ENCODE peak calls at places on chromosomes 12 and 14, in ten cellular contexts. One of them, this sample, is unnamed.

GRCh38 chr14:77746064-77746463 is 14.9 kb downstream of the SNW1 start:
- DNase-seq in bronchial epithelial cell: no peak
- DNase-seq in D341Med: no peak
- DNase-seq in mesothelial cell of epicardium: no peak
- DNase-seq in germinal center: no peak
- DNase-seq in mucosa of gallbladder: no peak
- DNase-seq in BJ: no peak
- DNase-seq in activated naive CD8-positive, alpha-beta T cell treated with anti-CD3 and anti-CD28 coated beads, Interleukin-2, amount 50 U/mL, for 24 hours: no peak
- DNase-seq in left cardiac atrium: no peak
- DNase-seq in NAMALWA: no peak
- DNase-seq in this sample: no peak

GRCh38 chr14:58736606-58737005 is 98.8 kb downstream of the DACT1 start:
- DNase-seq in bronchial epithelial cell: no peak
- DNase-seq in D341Med: no peak
- DNase-seq in mesothelial cell of epicardium: no peak
- DNase-seq in germinal center: no peak
- DNase-seq in mucosa of gallbladder: no peak
- DNase-seq in BJ: no peak
- DNase-seq in activated naive CD8-positive, alpha-beta T cell treated with anti-CD3 and anti-CD28 coated beads, Interleukin-2, amount 50 U/mL, for 24 hours: no peak
- DNase-seq in left cardiac atrium: no peak
- DNase-seq in NAMALWA: no peak
- DNase-seq in this sample: no peak

GRCh38 chr12:116520801-116521471 is 38.2 kb upstream of the MAP1LC3B2 start:
- DNase-seq in bronchial epithelial cell: no peak
- DNase-seq in D341Med: no peak
- DNase-seq in mesothelial cell of epicardium: no peak
- DNase-seq in germinal center: no peak
- DNase-seq in mucosa of gallbladder: no peak
- DNase-seq in BJ: no peak
- DNase-seq in activated naive CD8-positive, alpha-beta T cell treated with anti-CD3 and anti-CD28 coated beads, Interleukin-2, amount 50 U/mL, for 24 hours: no peak
- DNase-seq in left cardiac atrium: no peak
- DNase-seq in NAMALWA: no peak
- DNase-seq in this sample: no peak

GRCh38 chr14:55129086-55129427 is at the start of gene LGALS3:
- DNase-seq in bronchial epithelial cell: peak
- DNase-seq in D341Med: no peak
- DNase-seq in mesothelial cell of epicardium: peak
- DNase-seq in germinal center: no peak
- DNase-seq in mucosa of gallbladder: peak
- DNase-seq in BJ: no peak
- DNase-seq in activated naive CD8-positive, alpha-beta T cell treated with anti-CD3 and anti-CD28 coated beads, Interleukin-2, amount 50 U/mL, for 24 hours: peak
- DNase-seq in left cardiac atrium: peak
- DNase-seq in NAMALWA: no peak
- DNase-seq in this sample: no peak

GRCh38 chr12:65518771-65519170 is 240.3 kb downstream of the MSRB3 start:
- DNase-seq in bronchial epithelial cell: peak
- DNase-seq in D341Med: no peak
- DNase-seq in mesothelial cell of epicardium: no peak
- DNase-seq in germinal center: no peak
- DNase-seq in mucosa of gallbladder: no peak
- DNase-seq in BJ: no peak
- DNase-seq in activated naive CD8-positive, alpha-beta T cell treated with anti-CD3 and anti-CD28 coated beads, Interleukin-2, amount 50 U/mL, for 24 hours: no peak
- DNase-seq in left cardiac atrium: no peak
- DNase-seq in NAMALWA: no peak
- DNase-seq in this sample: no peak

GRCh38 chr14:55671641-55672040 is 91.6 kb downstream of the KTN1 start:
- DNase-seq in bronchial epithelial cell: no peak
- DNase-seq in D341Med: no peak
- DNase-seq in mesothelial cell of epicardium: no peak
- DNase-seq in germinal center: no peak
- DNase-seq in mucosa of gallbladder: no peak
- DNase-seq in BJ: no peak
- DNase-seq in activated naive CD8-positive, alpha-beta T cell treated with anti-CD3 and anti-CD28 coated beads, Interleukin-2, amount 50 U/mL, for 24 hours: no peak
- DNase-seq in left cardiac atrium: no peak
- DNase-seq in NAMALWA: no peak
- DNase-seq in this sample: no peak

GRCh38 chr12:89192419-89192818 is 159.9 kb downstream of the DUSP6 start:
- DNase-seq in bronchial epithelial cell: peak
- DNase-seq in D341Med: no peak
- DNase-seq in mesothelial cell of epicardium: no peak
- DNase-seq in germinal center: no peak
- DNase-seq in mucosa of gallbladder: no peak
- DNase-seq in BJ: no peak
- DNase-seq in activated naive CD8-positive, alpha-beta T cell treated with anti-CD3 and anti-CD28 coated beads, Interleukin-2, amount 50 U/mL, for 24 hours: no peak
- DNase-seq in left cardiac atrium: no peak
- DNase-seq in NAMALWA: no peak
- DNase-seq in this sample: no peak

GRCh38 chr14:100065942-100066574 is 836 bp downstream of the EVL start:
- DNase-seq in bronchial epithelial cell: no peak
- DNase-seq in D341Med: no peak
- DNase-seq in mesothelial cell of epicardium: no peak
- DNase-seq in germinal center: no peak
- DNase-seq in mucosa of gallbladder: peak
- DNase-seq in BJ: no peak
- DNase-seq in activated naive CD8-positive, alpha-beta T cell treated with anti-CD3 and anti-CD28 coated beads, Interleukin-2, amount 50 U/mL, for 24 hours: peak
- DNase-seq in left cardiac atrium: no peak
- DNase-seq in NAMALWA: peak
- DNase-seq in this sample: no peak

GRCh38 chr14:78316058-78316457 is 145.9 kb downstream of the NRXN3 start:
- DNase-seq in bronchial epithelial cell: no peak
- DNase-seq in D341Med: peak
- DNase-seq in mesothelial cell of epicardium: no peak
- DNase-seq in germinal center: no peak
- DNase-seq in mucosa of gallbladder: no peak
- DNase-seq in BJ: no peak
- DNase-seq in activated naive CD8-positive, alpha-beta T cell treated with anti-CD3 and anti-CD28 coated beads, Interleukin-2, amount 50 U/mL, for 24 hours: no peak
- DNase-seq in left cardiac atrium: no peak
- DNase-seq in NAMALWA: no peak
- DNase-seq in this sample: no peak

GRCh38 chr14:71803539-71804260 is 128.5 kb upstream of the RGS6 start:
- DNase-seq in bronchial epithelial cell: peak
- DNase-seq in D341Med: no peak
- DNase-seq in mesothelial cell of epicardium: no peak
- DNase-seq in germinal center: no peak
- DNase-seq in mucosa of gallbladder: no peak
- DNase-seq in BJ: peak
- DNase-seq in activated naive CD8-positive, alpha-beta T cell treated with anti-CD3 and anti-CD28 coated beads, Interleukin-2, amount 50 U/mL, for 24 hours: no peak
- DNase-seq in left cardiac atrium: no peak
- DNase-seq in NAMALWA: no peak
- DNase-seq in this sample: no peak

GRCh38 chr12:76711241-76711640 is 52.7 kb upstream of the ZDHHC17 start:
- DNase-seq in bronchial epithelial cell: no peak
- DNase-seq in D341Med: no peak
- DNase-seq in mesothelial cell of epicardium: no peak
- DNase-seq in germinal center: no peak
- DNase-seq in mucosa of gallbladder: no peak
- DNase-seq in BJ: no peak
- DNase-seq in activated naive CD8-positive, alpha-beta T cell treated with anti-CD3 and anti-CD28 coated beads, Interleukin-2, amount 50 U/mL, for 24 hours: no peak
- DNase-seq in left cardiac atrium: no peak
- DNase-seq in NAMALWA: no peak
- DNase-seq in this sample: no peak

GRCh38 chr14:37595809-37596595 is 573 bp downstream of the TTC6 start:
- DNase-seq in bronchial epithelial cell: peak
- DNase-seq in D341Med: no peak
- DNase-seq in mesothelial cell of epicardium: peak
- DNase-seq in germinal center: peak
- DNase-seq in mucosa of gallbladder: peak
- DNase-seq in BJ: no peak
- DNase-seq in activated naive CD8-positive, alpha-beta T cell treated with anti-CD3 and anti-CD28 coated beads, Interleukin-2, amount 50 U/mL, for 24 hours: peak
- DNase-seq in left cardiac atrium: peak
- DNase-seq in NAMALWA: no peak
- DNase-seq in this sample: no peak

GRCh38 chr12:91189526-91189925 is 6.9 kb upstream of the DCN start:
- DNase-seq in bronchial epithelial cell: peak
- DNase-seq in D341Med: no peak
- DNase-seq in mesothelial cell of epicardium: no peak
- DNase-seq in germinal center: no peak
- DNase-seq in mucosa of gallbladder: no peak
- DNase-seq in BJ: no peak
- DNase-seq in activated naive CD8-positive, alpha-beta T cell treated with anti-CD3 and anti-CD28 coated beads, Interleukin-2, amount 50 U/mL, for 24 hours: no peak
- DNase-seq in left cardiac atrium: no peak
- DNase-seq in NAMALWA: no peak
- DNase-seq in this sample: no peak

GRCh38 chr14:21300892-21301291 is 21.0 kb downstream of the RPGRIP1 start:
- DNase-seq in bronchial epithelial cell: no peak
- DNase-seq in D341Med: no peak
- DNase-seq in mesothelial cell of epicardium: peak
- DNase-seq in germinal center: peak
- DNase-seq in mucosa of gallbladder: no peak
- DNase-seq in BJ: no peak
- DNase-seq in activated naive CD8-positive, alpha-beta T cell treated with anti-CD3 and anti-CD28 coated beads, Interleukin-2, amount 50 U/mL, for 24 hours: peak
- DNase-seq in left cardiac atrium: peak
- DNase-seq in NAMALWA: peak
- DNase-seq in this sample: peak

GRCh38 chr12:89395712-89396111 is 43.4 kb upstream of the DUSP6 start:
- DNase-seq in bronchial epithelial cell: no peak
- DNase-seq in D341Med: no peak
- DNase-seq in mesothelial cell of epicardium: no peak
- DNase-seq in germinal center: no peak
- DNase-seq in mucosa of gallbladder: no peak
- DNase-seq in BJ: no peak
- DNase-seq in activated naive CD8-positive, alpha-beta T cell treated with anti-CD3 and anti-CD28 coated beads, Interleukin-2, amount 50 U/mL, for 24 hours: no peak
- DNase-seq in left cardiac atrium: no peak
- DNase-seq in NAMALWA: no peak
- DNase-seq in this sample: no peak

GRCh38 chr12:31117203-31118011 is 43.7 kb downstream of the DDX11 start:
- DNase-seq in bronchial epithelial cell: peak
- DNase-seq in D341Med: peak
- DNase-seq in mesothelial cell of epicardium: peak
- DNase-seq in germinal center: peak
- DNase-seq in mucosa of gallbladder: peak
- DNase-seq in BJ: no peak
- DNase-seq in activated naive CD8-positive, alpha-beta T cell treated with anti-CD3 and anti-CD28 coated beads, Interleukin-2, amount 50 U/mL, for 24 hours: peak
- DNase-seq in left cardiac atrium: peak
- DNase-seq in NAMALWA: peak
- DNase-seq in this sample: peak

GRCh38 chr14:106222736-106223135 is 696.4 kb downstream of the TMEM121 start:
- DNase-seq in bronchial epithelial cell: no peak
- DNase-seq in D341Med: no peak
- DNase-seq in mesothelial cell of epicardium: no peak
- DNase-seq in germinal center: no peak
- DNase-seq in mucosa of gallbladder: no peak
- DNase-seq in BJ: no peak
- DNase-seq in activated naive CD8-positive, alpha-beta T cell treated with anti-CD3 and anti-CD28 coated beads, Interleukin-2, amount 50 U/mL, for 24 hours: no peak
- DNase-seq in left cardiac atrium: no peak
- DNase-seq in NAMALWA: no peak
- DNase-seq in this sample: no peak

GRCh38 chr12:39892146-39892545 is 213.7 kb downstream of the SLC2A13 start:
- DNase-seq in bronchial epithelial cell: no peak
- DNase-seq in D341Med: no peak
- DNase-seq in mesothelial cell of epicardium: no peak
- DNase-seq in germinal center: no peak
- DNase-seq in mucosa of gallbladder: no peak
- DNase-seq in BJ: no peak
- DNase-seq in activated naive CD8-positive, alpha-beta T cell treated with anti-CD3 and anti-CD28 coated beads, Interleukin-2, amount 50 U/mL, for 24 hours: no peak
- DNase-seq in left cardiac atrium: no peak
- DNase-seq in NAMALWA: no peak
- DNase-seq in this sample: no peak

GRCh38 chr14:51967521-51967920 is 21.8 kb upstream of the RTRAF start:
- DNase-seq in bronchial epithelial cell: no peak
- DNase-seq in D341Med: no peak
- DNase-seq in mesothelial cell of epicardium: no peak
- DNase-seq in germinal center: no peak
- DNase-seq in mucosa of gallbladder: no peak
- DNase-seq in BJ: no peak
- DNase-seq in activated naive CD8-positive, alpha-beta T cell treated with anti-CD3 and anti-CD28 coated beads, Interleukin-2, amount 50 U/mL, for 24 hours: no peak
- DNase-seq in left cardiac atrium: no peak
- DNase-seq in NAMALWA: no peak
- DNase-seq in this sample: no peak

This sample was measured in Karpas-422.